ENCODE peak calls at places on chromosomes 12 and 14, in ten cellular contexts. Q is CD8-positive, alpha-beta memory T cell; X is cardiac fibroblast; W is aorta; N is cardiac muscle cell; E is fibroblast of pulmonary artery; A is transverse colon; O is colonic mucosa; C is WERI-Rb-1; Z is endothelial cell of umbilical vein. J is an unnamed sample.

GRCh38 chr14:93040443-93040842 is 75.3 kb downstream of the ITPK1 start:
- DNase-seq in X (no peak), W (no peak), C (no peak), E (no peak), N (no peak), A (peak; percentile 58), Z (no peak), O (no peak), Q (no peak), J (no peak)

GRCh38 chr12:14960548-14961465 is 594 bp downstream of the ARHGDIB start:
- DNase-seq in A (peak; percentile 21), X (peak; percentile 75), O (no peak), Q (peak; percentile 72), E (peak; percentile 93), N (peak; percentile 86), C (no peak), Z (peak; percentile 83), W (peak; percentile 60), J (peak; percentile 78)

GRCh38 chr14:88204221-88204620 is 118.8 kb downstream of the KCNK10 start:
- DNase-seq in Q (no peak), E (no peak), O (peak; percentile 70), X (no peak), Z (no peak), W (no peak), A (peak; percentile 35), C (no peak), N (peak; percentile 13), J (no peak)

GRCh38 chr12:121287267-121287954 is 9.1 kb downstream of the CAMKK2 start:
- DNase-seq in Z (no peak), C (peak; percentile 45), A (no peak), W (no peak), N (peak; percentile 30), X (peak; percentile 21), O (no peak), E (peak; percentile 34), Q (no peak), J (no peak)

GRCh38 chr12:132449565-132450390 is 40.2 kb upstream of the FBRSL1 start:
- DNase-seq in W (no peak), E (no peak), A (peak; percentile 43), N (no peak), Q (peak; percentile 57), X (no peak), O (no peak), Z (no peak), C (no peak), J (no peak)

GRCh38 chr12:12297201-12297830 is 30.5 kb upstream of the LRP6 start:
- DNase-seq in E (no peak), C (no peak), N (no peak), X (no peak), O (no peak), Q (no peak), A (no peak), W (no peak), Z (no peak), J (no peak)

GRCh38 chr14:61965030-61965745 is 203.0 kb downstream of the SNAPC1 start:
- DNase-seq in C (no peak), Q (no peak), N (peak; percentile 77), E (peak; percentile 74), Z (no peak), A (no peak), X (peak; percentile 42), O (no peak), W (no peak), J (peak; percentile 99)

GRCh38 chr12:92796650-92797049 is 93.9 kb downstream of the PLEKHG7 start:
- DNase-seq in A (no peak), O (no peak), Q (no peak), N (no peak), Z (no peak), W (no peak), X (no peak), E (no peak), C (no peak), J (peak; percentile 34)

DNA sequence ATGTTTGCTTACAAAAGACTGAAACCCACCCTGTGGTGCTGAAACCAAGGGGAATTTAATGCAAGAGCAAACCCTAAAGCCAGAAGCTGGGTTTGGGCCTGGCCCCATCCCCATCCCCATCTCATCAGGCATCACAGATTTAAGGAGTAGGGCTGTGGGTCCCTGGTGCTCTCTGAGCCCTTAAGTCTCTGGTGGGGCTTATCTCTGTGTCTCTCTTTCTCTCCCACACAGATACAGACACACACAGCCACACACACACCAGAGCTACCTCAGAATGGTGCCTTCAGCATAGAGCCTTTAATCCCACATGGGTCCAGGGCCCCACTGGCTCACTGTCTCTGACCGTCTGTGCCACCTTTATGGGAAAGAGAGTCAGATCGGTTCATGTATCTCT is 237.0 kb downstream of the SLC41A2 start:
- DNase-seq in Z (no peak), O (no peak), E (no peak), W (no peak), Q (no peak), N (no peak), C (no peak), X (no peak), A (no peak), J (no peak)
- H3K4me3 ChIP-seq in Z (no peak overlapping the region), O (no peak overlapping the region), E (no peak overlapping the region), W (no peak overlapping the region), Q (peak overlapping the region; percentile 65), N (no peak overlapping the region), C (no peak overlapping the region), X (no peak overlapping the region), A (no peak overlapping the region), J (no peak overlapping the region)

GRCh38 chr12:52427083-52427482 is 7.1 kb downstream of the KRT75 start:
- DNase-seq in E (no peak), Z (no peak), W (no peak), N (no peak), Q (no peak), O (no peak), A (no peak), X (no peak), C (no peak), J (peak; percentile 79)
- H3K4me3 ChIP-seq in E (no peak overlapping the region), Z (no peak overlapping the region), W (no peak overlapping the region), N (no peak overlapping the region), Q (no peak overlapping the region), O (no peak overlapping the region), A (no peak overlapping the region), X (no peak overlapping the region), C (no peak overlapping the region), J (no peak overlapping the region)

GRCh38 chr12:117212563-117213190 is 22.4 kb upstream of the FBXO21 start:
- DNase-seq in O (peak; percentile 63), N (peak; percentile 89), C (peak; percentile 68), A (peak; percentile 69), Q (peak; percentile 17), Z (peak; percentile 70), X (peak; percentile 87), W (peak; percentile 71), E (peak; percentile 86), J (peak; percentile 61)
- H3K4me3 ChIP-seq in O (no peak overlapping the region), N (no peak overlapping the region), C (no peak overlapping the region), A (no peak overlapping the region), Q (no peak overlapping the region), Z (no peak overlapping the region), X (no peak overlapping the region), W (no peak overlapping the region), E (no peak overlapping the region), J (no peak overlapping the region)

GRCh38 chr14:22482085-22482694 is 106.8 kb downstream of the DAD1 start:
- DNase-seq in Q (no peak), Z (no peak), A (no peak), W (peak; percentile 40), O (no peak), E (no peak), C (no peak), N (no peak), X (no peak), J (no peak)
- H3K4me3 ChIP-seq in Q (no peak overlapping the region), Z (no peak overlapping the region), A (no peak overlapping the region), W (no peak overlapping the region), O (no peak overlapping the region), E (no peak overlapping the region), C (no peak overlapping the region), N (no peak overlapping the region), X (no peak overlapping the region), J (no peak overlapping the region)

DNA sequence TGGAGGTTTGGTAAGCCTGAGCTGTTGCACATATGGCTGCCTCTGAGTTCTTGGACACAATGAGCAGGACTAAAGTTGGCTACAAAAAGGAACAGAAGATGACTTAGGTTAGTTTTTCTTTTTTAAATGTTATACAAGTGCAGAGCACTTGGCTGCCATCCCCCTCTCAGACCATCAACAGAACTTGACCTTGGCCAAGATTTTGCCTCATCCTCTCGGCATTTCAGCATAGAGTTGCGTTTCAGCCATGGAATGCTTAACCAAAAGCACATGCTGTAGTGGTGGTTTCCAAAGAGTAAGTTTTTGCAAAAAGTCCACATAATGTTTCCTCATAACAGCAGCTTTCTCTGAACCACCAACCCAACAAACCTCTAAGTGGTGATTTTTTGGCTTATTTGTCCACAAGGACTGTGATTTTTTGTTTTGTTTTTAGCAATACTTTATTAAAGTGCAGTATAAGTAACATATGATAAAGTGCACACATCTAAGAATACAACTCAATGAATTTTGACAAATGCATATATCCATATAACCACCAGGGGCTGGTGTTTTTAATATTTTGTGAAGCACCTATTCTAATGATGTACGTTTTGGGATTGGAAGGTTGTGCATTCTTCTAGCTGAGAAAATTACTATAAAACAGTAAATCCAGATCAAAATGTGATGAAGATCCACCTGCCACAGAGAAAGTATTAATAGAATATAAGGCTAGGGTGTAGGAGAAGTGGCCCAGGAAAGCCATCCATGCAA is 12.1 kb upstream of the GALNT16 start:
- DNase-seq in A (peak; percentile 24), N (peak; percentile 76), X (peak; percentile 83), W (no peak), E (peak; percentile 72), Z (no peak), C (no peak), Q (no peak), O (no peak), J (no peak)
- H3K4me3 ChIP-seq in A (no peak overlapping the region), N (no peak overlapping the region), X (no peak overlapping the region), W (no peak overlapping the region), E (no peak overlapping the region), Z (no peak overlapping the region), C (no peak overlapping the region), Q (no peak overlapping the region), O (no peak overlapping the region), J (no peak overlapping the region)

DNA sequence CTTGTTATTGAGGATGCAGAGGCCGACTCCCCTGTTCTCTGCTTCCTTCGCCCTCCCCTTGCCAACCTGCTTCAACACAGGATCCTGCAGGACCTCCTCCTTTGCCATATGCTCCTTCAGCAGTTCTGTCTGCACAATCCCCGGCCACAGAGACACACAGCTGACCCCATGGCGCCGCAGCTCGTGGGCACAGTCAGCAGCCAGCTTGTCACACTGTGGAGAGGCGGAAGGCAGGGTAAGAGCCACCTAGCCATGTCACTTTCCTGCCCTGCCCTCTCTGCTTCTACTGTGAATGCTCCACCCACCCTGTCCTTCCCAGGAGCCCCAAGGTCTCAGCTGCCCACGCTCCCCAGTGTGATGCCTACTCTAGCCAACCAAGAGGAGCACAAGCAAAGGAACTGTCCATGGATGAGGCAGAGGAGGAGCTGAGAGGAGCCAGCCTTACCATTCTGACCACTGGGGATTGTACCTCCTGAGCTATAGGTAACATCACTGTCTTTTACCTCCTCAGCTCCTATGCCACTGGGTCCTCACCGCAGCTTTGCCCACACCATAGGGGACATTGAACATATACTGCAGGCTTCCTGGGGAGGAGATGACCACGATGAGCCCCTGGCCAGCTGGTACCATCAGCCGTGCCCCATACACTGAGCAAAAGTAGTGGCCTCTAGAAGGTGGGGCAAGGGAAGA is 7.3 kb downstream of the DHRS1 start:
- DNase-seq in Z (no peak), N (no peak), W (no peak), C (no peak), A (no peak), Q (no peak), X (no peak), O (no peak), E (no peak), J (no peak)
- H3K4me3 ChIP-seq in Z (no peak overlapping the region), N (no peak overlapping the region), W (no peak overlapping the region), C (no peak overlapping the region), A (no peak overlapping the region), Q (no peak overlapping the region), X (no peak overlapping the region), O (no peak overlapping the region), E (no peak overlapping the region), J (no peak overlapping the region)

J was measured in bronchial epithelial cell.